ENCODE peak calls at places on chromosomes 16 and 17, in eight cellular contexts. U is dorsolateral prefrontal cortex, B is AG04450, C is ovary, E is IMR-90, H is OCI-LY7, Q is endodermal cell, R is substantia nigra. A is an unnamed sample.

GRCh38 chr17:17511971-17512858 is 16.0 kb upstream of the RASD1 start:
- DNase-seq in U (no peak), B (peak), C (no peak), E (peak), H (no peak), Q (no peak), R (no peak), A (peak)

GRCh38 chr16:75065149-75065807 is 51.3 kb downstream of the LDHD start:
- DNase-seq in U (no peak), B (no peak), C (no peak), E (no peak), H (no peak), Q (no peak), R (no peak), A (no peak)

GRCh38 chr17:46822388-46822921 is 4.0 kb upstream of the WNT3 start:
- DNase-seq in U (no peak), B (no peak), C (no peak), E (no peak), H (peak), Q (peak), R (no peak), A (no peak)

GRCh38 chr17:62701706-62702085 is 74.2 kb downstream of the MRC2 start:
- DNase-seq in U (no peak), B (no peak), C (no peak), E (no peak), H (no peak), Q (no peak), R (no peak), A (peak)

GRCh38 chr17:15431201-15431600 is 36.2 kb downstream of the CDRT4 start:
- DNase-seq in U (no peak), B (no peak), C (no peak), E (no peak), H (no peak), Q (no peak), R (no peak), A (no peak)

GRCh38 chr16:27310576-27311448 is 3.0 kb upstream of the IL4R start:
- DNase-seq in U (no peak), B (no peak), C (no peak), E (no peak), H (no peak), Q (peak), R (no peak), A (no peak)

GRCh38 chr16:75481475-75481874 is 13.8 kb downstream of the CHST6 start:
- DNase-seq in U (no peak), B (no peak), C (no peak), E (no peak), H (no peak), Q (no peak), R (no peak), A (peak)

GRCh38 chr17:60149691-60150582 is at the start of gene CA4:
- DNase-seq in U (no peak), B (no peak), C (no peak), E (no peak), H (no peak), Q (peak), R (no peak), A (no peak)

GRCh38 chr16:79176987-79177386 is 423.6 kb downstream of the MAF start:
- DNase-seq in U (no peak), B (no peak), C (no peak), E (no peak), H (no peak), Q (no peak), R (no peak), A (no peak)

GRCh38 chr16:56349086-56349415 is 76.3 kb downstream of the AMFR start:
- DNase-seq in U (no peak), B (no peak), C (no peak), E (no peak), H (no peak), Q (no peak), R (no peak), A (peak)

GRCh38 chr17:80664217-80664780 is 119.7 kb downstream of the RPTOR start:
- DNase-seq in U (no peak), B (no peak), C (no peak), E (no peak), H (no peak), Q (peak), R (no peak), A (no peak)

GRCh38 chr17:70081885-70082284 is 6.9 kb downstream of the KCNJ16 start:
- DNase-seq in U (no peak), B (no peak), C (no peak), E (no peak), H (no peak), Q (no peak), R (no peak), A (no peak)

GRCh38 chr17:69246726-69247375 is 18.2 kb upstream of the ABCA10 start:
- DNase-seq in U (no peak), B (no peak), C (no peak), E (peak), H (peak), Q (no peak), R (no peak), A (no peak)

GRCh38 chr16:17343028-17343427 is 127.7 kb downstream of the XYLT1 start:
- DNase-seq in U (no peak), B (no peak), C (no peak), E (no peak), H (no peak), Q (no peak), R (no peak), A (no peak)

GRCh38 chr16:75660726-75661302 is 13.2 kb downstream of the TERF2IP start:
- DNase-seq in U (no peak), B (no peak), C (no peak), E (no peak), H (no peak), Q (no peak), R (no peak), A (no peak)

GRCh38 chr16:85810097-85810741 is 10.7 kb downstream of the COX4I1 start:
- DNase-seq in U (no peak), B (no peak), C (no peak), E (no peak), H (no peak), Q (no peak), R (no peak), A (no peak)

GRCh38 chr16:77674888-77675287 is 47.4 kb upstream of the NUDT7 start:
- DNase-seq in U (no peak), B (peak), C (no peak), E (peak), H (no peak), Q (no peak), R (no peak), A (no peak)

GRCh38 chr17:39740357-39741111 is 2.8 kb downstream of the GRB7 start:
- DNase-seq in U (no peak), B (no peak), C (no peak), E (peak), H (no peak), Q (peak), R (no peak), A (no peak)

GRCh38 chr17:57117798-57118197 is 32.8 kb downstream of the AKAP1 start:
- DNase-seq in U (no peak), B (no peak), C (no peak), E (no peak), H (no peak), Q (no peak), R (no peak), A (no peak)

GRCh38 chr17:78896834-78897638 is 6.0 kb downstream of the CEP295NL start:
- DNase-seq in U (no peak), B (no peak), C (no peak), E (no peak), H (no peak), Q (no peak), R (no peak), A (no peak)

GRCh38 chr17:75631353-75631752 is 1.9 kb upstream of the SMIM5 start:
- DNase-seq in U (no peak), B (no peak), C (no peak), E (no peak), H (no peak), Q (no peak), R (no peak), A (peak)

GRCh38 chr17:64778367-64779290 is 116.5 kb upstream of the SMURF2 start:
- DNase-seq in U (peak), B (no peak), C (peak), E (no peak), H (peak), Q (peak), R (no peak), A (no peak)
- H3K27ac ChIP-seq in U (peak), B (no peak), C (no peak), E (no peak), H (peak), Q (no peak), R (no peak), A (peak)

GRCh38 chr16:64077242-64077641 is 1044.6 kb downstream of the CDH11 start:
- DNase-seq in U (no peak), B (no peak), C (no peak), E (no peak), H (peak), Q (no peak), R (no peak), A (no peak)
- H3K27ac ChIP-seq in U (no peak), B (no peak), C (no peak), E (no peak), H (peak), Q (no peak), R (no peak), A (no peak)

DNA sequence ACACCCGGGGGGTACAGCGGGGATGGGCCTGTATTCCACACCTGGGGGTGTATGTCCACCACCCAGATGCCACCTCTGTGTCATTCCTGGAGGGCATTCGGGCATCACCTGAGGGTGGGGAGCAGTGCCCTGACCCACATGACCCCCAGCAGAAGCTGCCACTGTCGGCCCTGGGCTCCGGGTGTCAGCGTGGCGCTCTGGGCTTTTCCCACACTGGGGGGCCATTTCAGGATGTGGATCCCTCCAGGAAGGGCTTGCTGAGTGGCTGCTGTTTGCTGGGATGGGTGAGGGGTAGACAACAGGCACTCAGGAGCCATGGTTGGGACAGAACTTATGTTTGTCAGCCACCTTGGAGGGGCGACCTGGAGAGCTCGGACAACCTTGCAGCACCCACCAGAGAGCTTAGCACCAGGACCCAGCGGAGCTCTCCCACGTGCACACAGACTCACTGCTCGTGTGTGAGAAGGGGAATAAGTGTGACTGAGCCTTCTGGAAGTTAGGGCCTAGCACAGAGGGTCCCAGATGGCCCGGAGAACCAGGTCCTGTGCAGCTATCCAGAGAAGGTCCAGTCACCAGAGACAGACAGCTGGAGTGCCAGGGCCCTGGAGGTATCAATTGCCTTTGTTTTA is 102.7 kb downstream of the METRNL start:
- DNase-seq in U (no peak), B (no peak), C (peak), E (no peak), H (no peak), Q (peak), R (no peak), A (no peak)
- H3K27ac ChIP-seq in U (no peak), B (no peak), C (no peak), E (no peak), H (no peak), Q (no peak), R (no peak), A (no peak)

GRCh38 chr17:9244066-9245052 is 223.0 kb downstream of the NTN1 start:
- DNase-seq in U (no peak), B (peak), C (peak), E (peak), H (no peak), Q (no peak), R (no peak), A (no peak)

GRCh38 chr17:9241774-9242496 is 220.6 kb downstream of the NTN1 start:
- DNase-seq in U (no peak), B (no peak), C (peak), E (no peak), H (no peak), Q (no peak), R (no peak), A (no peak)

GRCh38 chr17:9242497-9242881 is 221.2 kb downstream of the NTN1 start:
- DNase-seq in U (no peak), B (no peak), C (peak), E (no peak), H (no peak), Q (no peak), R (no peak), A (no peak)

GRCh38 chr17:9241371-9241712 is 220.0 kb downstream of the NTN1 start:
- DNase-seq in U (no peak), B (no peak), C (peak), E (no peak), H (no peak), Q (no peak), R (peak), A (peak)

GRCh38 chr17:9242983-9243382 is 221.7 kb downstream of the NTN1 start:
- DNase-seq in U (no peak), B (no peak), C (no peak), E (no peak), H (no peak), Q (no peak), R (no peak), A (no peak)
- H3K27ac ChIP-seq in U (no peak), B (no peak), C (peak), E (no peak), H (no peak), Q (no peak), R (no peak), A (no peak)

GRCh38 chr16:86994215-86994614 is 323.0 kb downstream of the C16orf95 start:
- DNase-seq in U (no peak), B (no peak), C (no peak), E (no peak), H (no peak), Q (no peak), R (no peak), A (no peak)
- H3K27ac ChIP-seq in U (no peak), B (peak), C (no peak), E (peak), H (no peak), Q (no peak), R (no peak), A (peak)

GRCh38 chr17:6683081-6683684 is 30.0 kb downstream of the SLC13A5 start:
- DNase-seq in U (no peak), B (no peak), C (no peak), E (no peak), H (no peak), Q (no peak), R (no peak), A (no peak)

GRCh38 chr17:6683730-6684459 is 29.3 kb downstream of the SLC13A5 start:
- DNase-seq in U (no peak), B (no peak), C (no peak), E (no peak), H (no peak), Q (no peak), R (no peak), A (no peak)

GRCh38 chr17:6686026-6686425 is 27.1 kb downstream of the SLC13A5 start:
- DNase-seq in U (no peak), B (no peak), C (no peak), E (no peak), H (no peak), Q (no peak), R (no peak), A (no peak)

GRCh38 chr17:6684460-6684783 is 28.7 kb downstream of the SLC13A5 start:
- DNase-seq in U (no peak), B (no peak), C (no peak), E (no peak), H (no peak), Q (peak), R (no peak), A (no peak)

DNA sequence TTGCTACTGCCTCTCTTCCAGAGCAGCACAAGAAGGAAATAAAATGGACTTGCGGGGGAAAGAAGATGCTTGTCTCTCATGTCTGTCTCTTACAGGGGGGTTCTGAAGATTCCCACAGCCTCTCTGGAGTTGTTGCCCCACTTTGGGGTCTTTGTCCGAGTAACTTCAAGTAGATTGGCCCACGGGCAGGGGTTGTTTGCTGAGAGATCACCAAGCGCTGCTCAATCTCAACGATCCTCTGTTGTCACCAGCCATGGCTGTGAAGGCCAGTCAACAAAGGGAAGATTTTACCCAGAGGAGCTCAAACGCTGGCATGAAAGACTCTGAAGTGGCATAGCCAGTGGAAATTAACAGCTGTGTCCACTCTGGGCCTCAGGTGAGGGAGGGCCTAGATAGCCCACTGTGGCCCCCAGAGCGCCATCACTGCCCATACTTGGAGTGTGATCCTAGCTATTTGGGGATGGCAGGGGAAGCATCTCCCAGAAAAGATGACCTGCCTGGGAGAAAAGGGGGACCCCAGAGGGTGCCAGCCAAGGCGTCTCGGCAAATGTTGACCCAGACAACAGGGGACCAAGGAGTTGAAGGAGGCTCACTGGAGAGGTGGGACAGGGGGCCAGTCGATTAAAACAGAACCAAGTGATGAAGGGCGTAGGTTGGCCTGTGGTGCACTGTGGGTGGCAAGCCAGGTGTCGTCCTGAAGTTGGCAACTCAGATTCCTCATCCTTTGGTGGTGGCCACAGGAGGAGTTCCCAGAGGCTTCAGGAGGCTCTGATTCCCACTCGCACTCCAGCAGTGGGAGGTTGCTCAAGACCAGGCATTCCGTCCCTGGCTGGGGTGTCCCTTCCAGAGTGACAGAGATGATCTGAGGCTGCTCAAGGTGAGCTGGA is 28.0 kb downstream of the SLC13A5 start:
- DNase-seq in U (no peak), B (no peak), C (no peak), E (no peak), H (no peak), Q (peak), R (no peak), A (no peak)
- H3K27ac ChIP-seq in U (no peak), B (no peak), C (no peak), E (no peak), H (no peak), Q (no peak), R (no peak), A (no peak)

GRCh38 chr16:2056077-2056476 is 8.3 kb downstream of the TSC2 start:
- DNase-seq in U (no peak), B (no peak), C (no peak), E (no peak), H (no peak), Q (peak), R (no peak), A (no peak)
- H3K27ac ChIP-seq in U (peak), B (no peak), C (no peak), E (no peak), H (no peak), Q (no peak), R (peak), A (no peak)

GRCh38 chr16:4615389-4616046 is 830 bp upstream of the UBALD1 start:
- DNase-seq in U (no peak), B (no peak), C (peak), E (no peak), H (peak), Q (no peak), R (no peak), A (peak)

GRCh38 chr16:4614571-4615388 is at the start of gene UBALD1:
- DNase-seq in U (peak), B (peak), C (peak), E (peak), H (peak), Q (peak), R (peak), A (peak)

GRCh38 chr16:4618645-4619418 is 4.1 kb upstream of the UBALD1 start:
- DNase-seq in U (no peak), B (no peak), C (no peak), E (no peak), H (no peak), Q (peak), R (no peak), A (no peak)

GRCh38 chr16:4616047-4616811 is 1.5 kb upstream of the UBALD1 start:
- DNase-seq in U (peak), B (peak), C (peak), E (peak), H (peak), Q (peak), R (peak), A (peak)

GRCh38 chr16:4617880-4618279 is 3.2 kb upstream of the UBALD1 start:
- DNase-seq in U (no peak), B (no peak), C (no peak), E (no peak), H (no peak), Q (peak), R (no peak), A (no peak)
- H3K27ac ChIP-seq in U (no peak), B (no peak), C (no peak), E (no peak), H (peak), Q (no peak), R (no peak), A (peak)

GRCh38 chr16:72291531-72291981 is 119.6 kb upstream of the PMFBP1 start:
- DNase-seq in U (no peak), B (peak), C (no peak), E (peak), H (no peak), Q (no peak), R (no peak), A (no peak)
- H3K27ac ChIP-seq in U (no peak), B (peak), C (no peak), E (peak), H (no peak), Q (no peak), R (no peak), A (peak)

GRCh38 chr16:66720766-66721165 is 24.2 kb upstream of the CMTM4 start:
- DNase-seq in U (no peak), B (no peak), C (no peak), E (peak), H (no peak), Q (no peak), R (no peak), A (no peak)

GRCh38 chr16:66714659-66715307 is 18.2 kb upstream of the CMTM4 start:
- DNase-seq in U (no peak), B (no peak), C (no peak), E (no peak), H (no peak), Q (no peak), R (no peak), A (no peak)

GRCh38 chr16:66719246-66719645 is 22.7 kb upstream of the CMTM4 start:
- DNase-seq in U (no peak), B (no peak), C (no peak), E (no peak), H (no peak), Q (no peak), R (no peak), A (no peak)

GRCh38 chr16:66717112-66717675 is 20.7 kb upstream of the CMTM4 start:
- DNase-seq in U (peak), B (peak), C (no peak), E (peak), H (peak), Q (peak), R (peak), A (no peak)

DNA sequence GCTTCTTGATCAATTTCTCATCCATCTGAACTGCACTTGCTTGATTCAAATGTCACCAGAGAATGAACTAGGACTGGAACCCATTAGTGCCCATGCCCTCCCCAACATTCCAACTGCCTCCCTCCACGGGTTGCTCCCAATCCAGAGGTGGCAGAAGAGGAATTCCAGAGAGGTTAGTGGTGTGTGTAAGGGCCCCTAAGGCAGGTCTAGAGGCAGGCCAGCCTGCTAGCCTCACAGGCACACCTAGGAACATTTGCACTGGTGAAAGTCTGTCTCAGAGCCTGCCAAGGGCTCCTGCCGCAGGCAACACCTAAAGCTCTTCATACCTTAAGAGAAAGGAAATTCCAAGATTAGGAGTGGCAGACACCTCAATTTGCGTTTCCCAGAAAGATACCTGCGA is 21.2 kb upstream of the CMTM4 start:
- DNase-seq in U (no peak), B (no peak), C (no peak), E (no peak), H (no peak), Q (no peak), R (no peak), A (no peak)
- H3K27ac ChIP-seq in U (no peak), B (peak), C (no peak), E (no peak), H (no peak), Q (no peak), R (no peak), A (no peak)